ENCODE peak calls at places on chromosomes 12 and 14, in eight cellular contexts. U, O, P, Q, H, C, X and K are unnamed samples.

GRCh38 chr14:73180385-73180805 is 44.1 kb downstream of the PSEN1 start:
- DNase-seq in C (no peak), Q (no peak), U (no peak), P (no peak), H (no peak), O (no peak), X (peak; percentile 82), K (peak; percentile 4)

GRCh38 chr12:111757361-111758119 is 9.2 kb upstream of the ALDH2 start:
- DNase-seq in H (no peak), U (no peak), O (peak; percentile 79), P (peak; percentile 52), Q (no peak), X (peak; percentile 17), C (peak; percentile 77), K (peak; percentile 21)

GRCh38 chr12:15446798-15447197 is 124.5 kb downstream of the PTPRO start:
- DNase-seq in Q (no peak), X (peak; percentile 96), O (no peak), C (no peak), H (peak; percentile 7), U (no peak), P (no peak), K (peak; percentile 22)

GRCh38 chr14:59481407-59482119 is 2.6 kb downstream of the L3HYPDH start:
- DNase-seq in X (no peak), Q (no peak), C (no peak), H (no peak), U (no peak), P (no peak), O (no peak), K (peak; percentile 64)

GRCh38 chr14:68557648-68558047 is 235.2 kb downstream of the ZFP36L1 start:
- DNase-seq in U (no peak), P (no peak), H (no peak), O (no peak), C (no peak), Q (no peak), X (no peak), K (no peak)

GRCh38 chr12:12147111-12147510 is 76.4 kb downstream of the BCL2L14 start:
- DNase-seq in O (no peak), X (no peak), U (no peak), P (no peak), H (no peak), C (no peak), Q (no peak), K (no peak)

GRCh38 chr12:65313704-65314317 is 35.3 kb downstream of the MSRB3 start:
- DNase-seq in O (no peak), P (no peak), C (no peak), X (peak; percentile 19), Q (no peak), H (no peak), U (no peak), K (no peak)

GRCh38 chr14:78202976-78203375 is 32.8 kb downstream of the NRXN3 start:
- DNase-seq in X (peak; percentile 16), U (no peak), C (no peak), H (no peak), O (no peak), P (no peak), Q (no peak), K (no peak)

DNA sequence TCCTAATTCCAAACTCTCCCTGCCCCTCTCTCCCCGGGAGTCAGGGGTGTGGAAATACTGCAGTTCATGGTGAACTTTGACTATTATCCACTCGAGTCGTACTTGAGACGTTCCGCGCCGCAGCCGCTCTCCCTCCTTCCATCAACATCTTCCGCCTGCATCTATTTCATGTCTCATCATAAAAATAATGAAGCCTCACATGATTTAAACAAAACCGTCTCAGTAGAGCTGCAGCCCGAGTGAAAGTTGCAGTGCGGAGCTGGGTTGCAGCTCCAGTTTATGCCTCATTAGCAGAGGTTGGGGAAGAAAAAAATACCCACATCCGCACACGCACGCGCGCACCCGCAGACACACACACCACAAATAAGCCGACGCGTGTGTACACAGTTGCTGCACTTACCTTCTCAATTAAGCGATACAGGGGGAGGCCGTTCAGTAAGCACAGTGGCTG is 271 bp downstream of the LMO3 start:
- DNase-seq in C (peak; percentile 18), P (no peak), U (no peak), O (peak; percentile 66), Q (no peak), X (peak; percentile 16), H (no peak), K (no peak)
- H3K4me3 ChIP-seq in C (peak overlapping the region; percentile 47), P (peak overlapping the region; percentile 32), U (no peak overlapping the region), O (peak overlapping the region; percentile 54), Q (peak overlapping the region; percentile 27), X (peak overlapping the region; percentile 57), H (peak overlapping the region; percentile 74), K (peak overlapping the region; percentile 48)

GRCh38 chr14:71262466-71262865 is 355.2 kb downstream of the PCNX1 start:
- DNase-seq in Q (no peak), C (no peak), U (no peak), X (no peak), O (no peak), P (no peak), H (no peak), K (no peak)

GRCh38 chr14:71271166-71271945 is 364.1 kb downstream of the PCNX1 start:
- DNase-seq in Q (no peak), O (no peak), U (no peak), C (no peak), X (no peak), P (no peak), H (no peak), K (no peak)

GRCh38 chr14:71266994-71267636 is 359.9 kb downstream of the PCNX1 start:
- DNase-seq in C (peak; percentile 79), U (no peak), P (peak; percentile 33), X (peak; percentile 83), Q (no peak), O (no peak), H (no peak), K (peak; percentile 82)

GRCh38 chr14:71264260-71264659 is 357.0 kb downstream of the PCNX1 start:
- DNase-seq in C (no peak), X (no peak), U (no peak), P (no peak), Q (no peak), H (no peak), O (no peak), K (no peak)

GRCh38 chr14:71267691-71268090 is 360.4 kb downstream of the PCNX1 start:
- DNase-seq in O (no peak), C (no peak), U (no peak), Q (no peak), P (no peak), H (no peak), X (no peak), K (no peak)
- H3K4me3 ChIP-seq in O (peak overlapping the region; percentile 15), C (peak overlapping the region; percentile 14), U (peak overlapping the region; percentile 52), Q (peak overlapping the region; percentile 34), P (no peak overlapping the region), H (no peak overlapping the region), X (no peak overlapping the region), K (no peak overlapping the region)

DNA sequence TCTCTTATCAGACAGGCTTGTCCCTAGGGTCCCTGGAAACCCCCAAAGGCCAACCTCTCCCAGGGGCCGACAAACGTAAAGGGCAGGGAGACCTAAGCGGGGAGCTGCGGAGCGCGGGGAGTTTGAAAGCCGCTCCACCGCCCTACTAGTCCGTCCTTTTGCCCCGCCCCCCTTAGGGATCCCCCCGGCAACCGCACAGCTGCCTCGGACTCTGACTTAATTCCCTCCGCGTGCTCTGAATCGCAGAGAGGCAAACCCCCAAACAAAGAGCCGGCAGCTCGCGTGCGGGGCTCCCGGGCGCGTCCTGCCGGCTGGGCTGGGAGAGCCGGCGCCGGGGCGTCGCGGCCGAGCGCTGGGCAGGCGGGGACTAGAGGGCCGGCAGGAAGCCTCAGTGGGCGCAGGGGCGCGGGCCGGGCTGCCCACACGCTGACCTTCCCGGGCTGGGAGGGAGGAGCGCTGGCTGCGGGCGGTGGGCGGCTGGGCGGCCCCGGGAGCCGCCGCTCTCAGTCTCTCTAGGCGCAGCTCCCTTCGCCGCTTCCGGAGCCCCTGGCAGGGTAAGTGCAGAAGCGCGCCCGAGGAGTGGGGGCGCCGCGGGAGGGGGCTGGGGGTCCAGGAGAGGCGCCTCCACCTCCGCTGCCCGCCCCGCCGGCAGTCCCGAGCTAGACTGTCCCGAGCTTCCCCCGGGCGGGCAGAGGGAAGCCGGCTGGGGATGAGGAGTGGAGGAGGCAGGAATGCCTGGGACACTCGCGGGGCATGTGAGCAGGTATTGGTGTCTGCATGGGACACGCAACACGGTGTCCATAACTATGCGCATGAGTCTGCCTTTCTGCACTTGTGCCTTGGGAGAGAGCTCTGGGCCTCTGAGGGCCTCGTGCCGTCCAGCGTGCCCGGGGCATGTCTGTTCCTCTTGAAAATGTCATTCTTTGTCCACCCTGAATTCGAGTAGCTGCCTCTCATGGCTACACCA is at the start of gene TSPAN11:
- DNase-seq in C (peak; percentile 50), O (no peak), U (no peak), H (peak; percentile 13), X (no peak), Q (no peak), P (peak; percentile 14), K (no peak)
- H3K4me3 ChIP-seq in C (peak within 1 kb of the TSS; percentile 34), O (peak within 1 kb of the TSS; percentile 40), U (no peak within 1 kb of the TSS), H (peak within 1 kb of the TSS; percentile 65), X (peak within 1 kb of the TSS; percentile 31), Q (peak within 1 kb of the TSS; percentile 38), P (no peak within 1 kb of the TSS), K (peak within 1 kb of the TSS; percentile 42)

DNA sequence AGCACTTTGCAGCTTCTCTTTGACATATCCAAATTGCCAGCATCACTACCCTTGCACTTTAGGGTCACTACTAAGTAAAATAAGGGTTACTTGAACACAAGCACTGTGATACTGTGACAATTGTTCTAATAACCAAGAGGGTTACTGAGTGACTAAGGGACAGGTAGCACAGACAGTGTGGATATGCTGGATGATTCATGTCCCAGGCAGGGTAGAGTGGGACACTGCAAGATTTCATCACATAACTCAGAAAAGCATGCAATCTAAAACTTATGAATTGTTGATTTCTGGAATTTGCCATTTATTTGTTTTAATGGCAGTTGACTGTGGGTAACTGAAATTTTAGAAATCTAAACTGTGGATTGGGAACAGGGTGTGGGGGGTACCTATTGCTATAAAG is 218.8 kb downstream of the KITLG start:
- DNase-seq in O (no peak), P (no peak), U (no peak), C (no peak), X (peak; percentile 40), H (no peak), Q (no peak), K (no peak)
- H3K4me3 ChIP-seq in O (no peak overlapping the region), P (no peak overlapping the region), U (no peak overlapping the region), C (no peak overlapping the region), X (no peak overlapping the region), H (no peak overlapping the region), Q (no peak overlapping the region), K (no peak overlapping the region)

GRCh38 chr14:89955022-89955414 is 488 bp upstream of the EFCAB11 start:
- DNase-seq in P (no peak), C (no peak), U (no peak), O (no peak), H (no peak), Q (no peak), X (no peak), K (no peak)
- H3K4me3 ChIP-seq in P (peak overlapping the region; percentile 84), C (peak overlapping the region; percentile 88), U (peak overlapping the region; percentile 92), O (peak overlapping the region; percentile 81), H (peak overlapping the region; percentile 88), Q (peak overlapping the region; percentile 87), X (peak overlapping the region; percentile 92), K (peak overlapping the region; percentile 82)

DNA sequence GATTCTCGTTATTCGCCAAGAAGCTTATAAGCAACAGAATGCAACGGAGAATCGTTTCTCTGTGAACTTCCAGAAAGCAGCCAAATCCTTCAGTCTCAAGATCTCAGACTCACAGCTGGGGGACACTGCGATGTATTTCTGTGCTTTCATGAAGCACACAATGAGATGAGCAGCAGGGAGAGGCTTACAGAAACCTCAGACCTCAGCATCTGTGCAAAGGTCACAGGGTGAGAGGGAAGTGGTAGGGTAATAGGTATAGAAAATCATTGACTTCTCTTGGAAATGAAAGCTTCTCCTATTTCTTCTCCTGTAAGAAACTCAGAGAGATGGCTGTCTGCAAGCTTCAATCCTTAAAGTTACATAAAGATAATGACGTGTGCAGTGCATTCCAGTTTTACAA is 316.6 kb downstream of the DAD1 start:
- DNase-seq in O (no peak), X (no peak), U (no peak), Q (no peak), P (no peak), H (no peak), C (no peak), K (no peak)
- H3K4me3 ChIP-seq in O (no peak overlapping the region), X (no peak overlapping the region), U (no peak overlapping the region), Q (no peak overlapping the region), P (no peak overlapping the region), H (no peak overlapping the region), C (no peak overlapping the region), K (no peak overlapping the region)